ENCODE peak calls at places on chromosomes 2 and 18, in eight cellular contexts. E, Q, M, O, P, R, T and Z are unnamed samples.

GRCh38 chr2:217349251-217349650 is 489.4 kb upstream of the TNP1 start:
- DNase-seq in E (no peak), Q (no peak), M (no peak), O (no peak), P (no peak), R (no peak), T (no peak), Z (no peak)

GRCh38 chr2:152504618-152505017 is 169.6 kb downstream of the FMNL2 start:
- DNase-seq in E (no peak), Q (no peak), M (no peak), O (peak; percentile 78), P (no peak), R (no peak), T (no peak), Z (no peak)

GRCh38 chr18:3279201-3280185 is 17.6 kb downstream of the MYL12B start:
- DNase-seq in E (no peak), Q (no peak), M (no peak), O (no peak), P (no peak), R (no peak), T (peak; percentile 14), Z (no peak)

GRCh38 chr18:22169011-22169888 is at the start of gene GATA6:
- DNase-seq in E (peak; percentile 85), Q (no peak), M (peak; percentile 68), O (peak; percentile 89), P (peak; percentile 95), R (peak; percentile 98), T (peak; percentile 95), Z (peak; percentile 75)

GRCh38 chr2:164839914-164840457 is 1.6 kb downstream of the COBLL1 start:
- DNase-seq in E (no peak), Q (no peak), M (no peak), O (peak; percentile 81), P (no peak), R (no peak), T (peak; percentile 95), Z (no peak)

GRCh38 chr2:239758325-239758877 is 266.7 kb downstream of the NDUFA10 start:
- DNase-seq in E (no peak), Q (no peak), M (no peak), O (no peak), P (no peak), R (no peak), T (no peak), Z (peak; percentile 31)

GRCh38 chr2:222052934-222053367 is 245.8 kb downstream of the PAX3 start:
- DNase-seq in E (no peak), Q (no peak), M (no peak), O (no peak), P (no peak), R (no peak), T (no peak), Z (no peak)

GRCh38 chr2:181364492-181365175 is 92.6 kb upstream of the ITGA4 start:
- DNase-seq in E (no peak), Q (no peak), M (no peak), O (peak; percentile 75), P (no peak), R (no peak), T (no peak), Z (no peak)

GRCh38 chr18:54453996-54454395 is 96.3 kb downstream of the C18orf54 start:
- DNase-seq in E (no peak), Q (no peak), M (no peak), O (no peak), P (no peak), R (no peak), T (no peak), Z (no peak)

GRCh38 chr2:47065771-47066380 is 89.2 kb downstream of the STPG4 start:
- DNase-seq in E (no peak), Q (no peak), M (no peak), O (peak; percentile 71), P (no peak), R (no peak), T (peak; percentile 71), Z (peak; percentile 36)